ENCODE peak calls at places on chromosomes 5 and 9, in four cellular contexts. A, Y, M and W are unnamed samples.

GRCh38 chr5:146606838-146607237 is 90.8 kb upstream of the GPR151 start:
- DNase-seq in A (no peak), M (no peak), Y (no peak), W (no peak)

GRCh38 chr9:84996049-84996448 is 326.5 kb downstream of the NTRK2 start:
- DNase-seq in Y (no peak), A (no peak), M (no peak), W (no peak)

GRCh38 chr5:16568875-16569580 is 47.8 kb downstream of the RETREG1 start:
- DNase-seq in Y (no peak), M (no peak), A (no peak), W (no peak)

GRCh38 chr5:111857633-111858032 is 100.6 kb upstream of the NREP start:
- DNase-seq in A (no peak), M (no peak), Y (no peak), W (no peak)

GRCh38 chr5:32331217-32331926 is 18.6 kb upstream of the MTMR12 start:
- DNase-seq in M (no peak), Y (no peak), A (no peak), W (no peak)

GRCh38 chr5:122077451-122078115 is 476 bp downstream of the LOX start:
- DNase-seq in A (peak; percentile 78), M (peak; percentile 64), Y (no peak), W (no peak)

GRCh38 chr5:378976-379742 is 57.6 kb downstream of the AHRR start:
- DNase-seq in Y (no peak), M (peak; percentile 40), A (peak; percentile 58), W (no peak)

GRCh38 chr9:124285903-124286291 is 28.1 kb downstream of the NEK6 start:
- DNase-seq in Y (no peak), A (peak; percentile 86), M (peak; percentile 84), W (peak; percentile 91)

GRCh38 chr5:166436857-166437256 is 1854.6 kb upstream of the WWC1 start:
- DNase-seq in A (no peak), Y (no peak), M (no peak), W (no peak)

GRCh38 chr9:30771278-30771677 is 1613.2 kb upstream of the ACO1 start:
- DNase-seq in Y (no peak), M (no peak), A (no peak), W (no peak)

GRCh38 chr5:150065346-150065745 is 21.0 kb downstream of the CSF1R start:
- DNase-seq in A (peak; percentile 78), Y (no peak), M (no peak), W (no peak)
- H3K4me3 ChIP-seq in A (no peak overlapping the region), Y (no peak overlapping the region), M (no peak overlapping the region), W (no peak overlapping the region)

DNA sequence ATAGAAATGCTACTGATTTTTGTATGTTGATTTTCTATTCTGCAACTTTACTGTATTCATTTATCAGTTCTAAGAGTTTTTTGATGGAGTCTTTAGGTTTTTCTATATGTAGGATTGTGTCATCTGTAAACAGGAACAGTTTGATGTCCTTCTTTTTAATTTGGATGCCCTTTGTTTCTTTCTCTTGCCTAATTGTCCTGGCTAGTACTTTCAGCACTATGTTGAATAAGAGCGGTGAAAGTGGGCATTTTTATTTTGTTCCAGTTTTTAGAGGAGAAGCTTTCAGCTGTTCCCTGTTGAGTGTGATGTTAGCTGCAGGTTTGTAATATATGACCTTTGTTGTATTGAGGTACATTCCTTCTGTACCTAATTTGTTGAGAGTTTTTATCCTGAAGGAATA is 13.3 kb downstream of the HSD17B4 start:
- DNase-seq in Y (no peak), A (no peak), M (no peak), W (no peak)
- H3K4me3 ChIP-seq in Y (no peak overlapping the region), A (no peak overlapping the region), M (no peak overlapping the region), W (no peak overlapping the region)

GRCh38 chr9:134482226-134482625 is 156.0 kb downstream of the RXRA start:
- DNase-seq in M (peak; percentile 60), Y (no peak), A (peak; percentile 55), W (no peak)
- H3K4me3 ChIP-seq in M (no peak overlapping the region), Y (no peak overlapping the region), A (no peak overlapping the region), W (no peak overlapping the region)

GRCh38 chr5:96582343-96582742 is 79.8 kb upstream of the CAST start:
- DNase-seq in A (no peak), M (no peak), Y (no peak), W (no peak)
- H3K4me3 ChIP-seq in A (no peak overlapping the region), M (no peak overlapping the region), Y (no peak overlapping the region), W (no peak overlapping the region)